ENCODE peak calls at places on chromosomes 13 and 19, in seven cellular contexts. F, L, W, R, B, J and V are unnamed samples.

GRCh38 chr13:46624821-46625220 is 71.9 kb downstream of the LRCH1 start:
- DNase-seq in J (no peak), W (no peak), R (no peak), L (no peak), F (no peak), B (no peak), V (no peak)

GRCh38 chr13:63425131-63425530 is 2009.5 kb upstream of the PCDH20 start:
- DNase-seq in B (no peak), W (no peak), J (no peak), R (no peak), L (no peak), F (no peak), V (no peak)

GRCh38 chr13:39540929-39541605 is 61.9 kb downstream of the LHFPL6 start:
- DNase-seq in R (no peak), W (no peak), J (no peak), F (no peak), B (no peak), L (no peak), V (no peak)

GRCh38 chr19:15330801-15331418 is 1.4 kb downstream of the BRD4 start:
- DNase-seq in J (peak; percentile 21), F (no peak), L (no peak), W (no peak), B (no peak), R (peak; percentile 17), V (no peak)

GRCh38 chr19:17109962-17110598 is 34.5 kb downstream of the MYO9B start:
- DNase-seq in W (no peak), R (no peak), J (no peak), L (no peak), F (no peak), B (peak; percentile 48), V (no peak)

GRCh38 chr19:1411255-1412191 is 4.1 kb downstream of the DAZAP1 start:
- DNase-seq in R (no peak), F (no peak), W (no peak), B (no peak), L (peak; percentile 62), J (no peak), V (no peak)

GRCh38 chr13:37889102-37889501 is 19.5 kb upstream of the TRPC4 start:
- DNase-seq in J (no peak), B (no peak), L (no peak), R (no peak), W (no peak), F (no peak), V (no peak)

GRCh38 chr13:81021284-81021683 is 680.4 kb upstream of the SPRY2 start:
- DNase-seq in R (no peak), L (no peak), F (no peak), B (no peak), W (no peak), J (no peak), V (no peak)

GRCh38 chr19:50311723-50312635 is 17.2 kb downstream of the KCNC3 start:
- DNase-seq in B (no peak), W (no peak), F (no peak), R (no peak), L (no peak), J (no peak), V (peak; percentile 76)